ENCODE peak calls at places on chromosomes 2 and 18, in five cellular contexts. R is mesendoderm, V is BE2C, D is left lung, N is K562. T is an unnamed sample. For H3K27me3 and H3K36me3, the result is how much of the 10 kb centered on the place peaks cover.

GRCh38 chr2:100036793-100037192 is 105.6 kb downstream of the AFF3 start:
- DNase-seq in R (no peak), V (no peak), D (no peak), N (no peak), T (no peak)

GRCh38 chr2:9750224-9751215 is 92.8 kb upstream of the TAF1B start:
- DNase-seq in R (no peak), V (no peak), D (no peak), N (no peak), T (no peak)

GRCh38 chr18:48292787-48293409 is 116.3 kb downstream of the ZBTB7C start:
- DNase-seq in R (no peak), V (no peak), D (no peak), N (no peak), T (peak)

GRCh38 chr2:62501794-62502500 is 4.0 kb downstream of the TMEM17 start:
- DNase-seq in R (no peak), V (no peak), D (no peak), N (no peak), T (no peak)

GRCh38 chr2:234483568-234484251 is 13.2 kb downstream of the ARL4C start:
- DNase-seq in R (peak), V (no peak), D (no peak), N (no peak), T (no peak)

GRCh38 chr18:58867281-58867961 is 2.7 kb downstream of the ZNF532 start:
- DNase-seq in R (peak), V (no peak), D (no peak), N (no peak), T (no peak)

GRCh38 chr2:119112230-119112629 is 46.3 kb downstream of the C1QL2 start:
- DNase-seq in R (no peak), V (no peak), D (no peak), N (no peak), T (no peak)

GRCh38 chr2:38709515-38710194 is 41.5 kb downstream of the SRSF7 start:
- DNase-seq in R (peak), V (no peak), D (no peak), N (no peak), T (no peak)

GRCh38 chr2:217939629-217940245 is 63.1 kb downstream of the TNS1 start:
- DNase-seq in R (no peak), V (no peak), D (peak), N (no peak), T (no peak)

GRCh38 chr2:211258646-211259335 is 702.4 kb downstream of the CPS1 start:
- DNase-seq in R (no peak), V (no peak), D (no peak), N (no peak), T (no peak)

GRCh38 chr18:79571221-79572092 is 108.1 kb upstream of the CTDP1 start:
- DNase-seq in R (no peak), V (no peak), D (peak), N (no peak), T (peak)

GRCh38 chr2:137050949-137051348 is 285.6 kb downstream of the THSD7B start:
- DNase-seq in R (peak), V (no peak), D (no peak), N (no peak), T (no peak)

GRCh38 chr2:239828192-239828972 is 196.8 kb downstream of the NDUFA10 start:
- DNase-seq in R (no peak), V (no peak), D (no peak), N (no peak), T (peak)

GRCh38 chr2:71563872-71564271 is 110.5 kb downstream of the DYSF start:
- DNase-seq in R (no peak), V (no peak), D (no peak), N (no peak), T (no peak)

GRCh38 chr2:16943279-16943958 is 277.8 kb upstream of the CYRIA start:
- DNase-seq in R (no peak), V (no peak), D (no peak), N (no peak), T (no peak)

GRCh38 chr2:39434233-39434897 is 2.7 kb downstream of the MAP4K3 start:
- DNase-seq in R (peak), V (no peak), D (no peak), N (no peak), T (no peak)

GRCh38 chr2:106115250-106115649 is 78.9 kb downstream of the UXS1 start:
- DNase-seq in R (peak), V (no peak), D (no peak), N (peak), T (no peak)

GRCh38 chr2:127859712-127860085 is 1.7 kb upstream of the POLR2D start:
- DNase-seq in R (peak), V (no peak), D (peak), N (peak), T (no peak)

GRCh38 chr2:185899364-185899763 is 160.8 kb downstream of the FSIP2 start:
- DNase-seq in R (no peak), V (no peak), D (no peak), N (no peak), T (no peak)

GRCh38 chr2:23606968-23607367 is 222.0 kb downstream of the KLHL29 start:
- DNase-seq in R (no peak), V (no peak), D (no peak), N (no peak), T (no peak)

GRCh38 chr2:226031078-226031937 is 631.8 kb downstream of the NYAP2 start:
- DNase-seq in R (peak), V (peak), D (peak), N (no peak), T (peak)

GRCh38 chr2:50346104-50346503 is 685.8 kb downstream of the NRXN1 start:
- DNase-seq in R (peak), V (no peak), D (no peak), N (no peak), T (no peak)

GRCh38 chr2:50343157-50343821 is 688.6 kb downstream of the NRXN1 start:
- DNase-seq in R (no peak), V (no peak), D (no peak), N (no peak), T (no peak)

GRCh38 chr2:50346586-50347351 is 685.2 kb downstream of the NRXN1 start:
- DNase-seq in R (peak), V (no peak), D (no peak), N (no peak), T (no peak)

GRCh38 chr2:50345691-50346090 is 686.2 kb downstream of the NRXN1 start:
- DNase-seq in R (peak), V (no peak), D (no peak), N (no peak), T (no peak)

DNA sequence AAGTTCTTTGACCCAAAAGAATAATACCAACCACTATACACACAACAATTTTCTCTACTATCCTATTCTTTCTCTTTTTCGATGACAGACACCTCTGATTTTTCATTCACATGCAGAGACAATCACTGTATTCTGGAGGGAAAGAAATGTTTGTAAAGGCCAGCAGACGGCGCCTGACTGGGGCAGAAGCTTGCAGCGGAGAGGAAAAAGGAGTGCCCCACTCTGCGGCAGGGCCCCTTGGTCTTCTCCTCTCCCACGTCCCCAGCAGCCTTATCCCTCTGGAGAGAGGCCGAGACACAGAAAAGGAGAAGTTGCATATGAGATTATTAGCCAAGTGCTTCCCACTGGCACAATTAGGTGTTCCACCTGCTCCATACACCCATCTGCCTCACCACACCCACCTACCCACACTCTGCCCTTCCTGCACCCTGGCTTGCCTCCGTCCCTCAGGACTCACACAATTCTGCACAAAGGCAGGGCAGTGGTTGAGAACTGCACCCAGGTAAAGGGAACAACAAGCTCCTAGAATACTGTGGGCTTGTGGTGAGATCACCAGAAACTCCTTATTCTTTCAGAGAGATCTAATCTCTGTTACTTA is 687.3 kb downstream of the NRXN1 start:
- DNase-seq in R (peak), V (no peak), D (no peak), N (no peak), T (no peak)
- H3K27me3 ChIP-seq in R (under half), V (under half), D (under half), N (under half), T (half or more)

GRCh38 chr2:216643986-216644662 is 10.9 kb downstream of the IGFBP2 start:
- DNase-seq in R (peak), V (no peak), D (no peak), N (no peak), T (no peak)
- H3K36me3 ChIP-seq in R (under half), V (under half), D (under half), N (under half), T (under half)

GRCh38 chr2:42106257-42106816 is 58.5 kb downstream of the PKDCC start:
- DNase-seq in R (no peak), V (no peak), D (no peak), N (no peak), T (no peak)
- H3K27me3 ChIP-seq in R (under half), V (under half), D (under half), N (under half), T (under half)

GRCh38 chr2:165897741-165898140 is 55.8 kb downstream of the TTC21B start:
- DNase-seq in R (no peak), V (no peak), D (no peak), N (no peak), T (no peak)
- H3K36me3 ChIP-seq in R (under half), V (under half), D (under half), N (half or more), T (half or more)

GRCh38 chr2:60565472-60565871 is 12.0 kb upstream of the BCL11A start:
- DNase-seq in R (peak), V (peak), D (no peak), N (no peak), T (no peak)

GRCh38 chr2:60570281-60570680 is 16.8 kb upstream of the BCL11A start:
- DNase-seq in R (no peak), V (no peak), D (no peak), N (no peak), T (no peak)

GRCh38 chr2:60567919-60568874 is 14.7 kb upstream of the BCL11A start:
- DNase-seq in R (no peak), V (no peak), D (no peak), N (no peak), T (no peak)

GRCh38 chr2:60567092-60567491 is 13.6 kb upstream of the BCL11A start:
- DNase-seq in R (no peak), V (no peak), D (no peak), N (no peak), T (no peak)

DNA sequence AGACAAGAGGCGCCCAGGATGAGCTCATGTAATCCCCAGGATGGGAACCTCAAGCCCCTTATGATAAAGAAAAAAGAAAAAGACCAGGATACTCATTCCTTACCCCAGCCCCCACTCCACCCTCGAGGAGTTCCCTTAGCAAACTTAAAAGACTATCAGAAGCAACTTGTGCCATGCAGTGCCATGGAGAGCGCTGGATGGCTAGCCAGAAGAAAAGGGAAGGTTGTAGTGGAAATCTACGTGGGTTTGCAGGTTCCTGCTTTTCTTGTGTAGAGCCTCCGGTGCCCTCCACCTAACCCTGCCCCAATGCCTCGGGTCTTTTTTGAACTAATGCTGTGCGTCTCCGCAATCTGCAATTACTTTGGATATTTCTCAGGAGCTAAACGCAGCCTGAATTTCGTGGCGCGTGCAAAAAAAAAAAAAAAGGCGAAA is 16.2 kb upstream of the BCL11A start:
- DNase-seq in R (peak), V (no peak), D (no peak), N (no peak), T (no peak)
- H3K27me3 ChIP-seq in R (under half), V (under half), D (half or more), N (under half), T (half or more)

DNA sequence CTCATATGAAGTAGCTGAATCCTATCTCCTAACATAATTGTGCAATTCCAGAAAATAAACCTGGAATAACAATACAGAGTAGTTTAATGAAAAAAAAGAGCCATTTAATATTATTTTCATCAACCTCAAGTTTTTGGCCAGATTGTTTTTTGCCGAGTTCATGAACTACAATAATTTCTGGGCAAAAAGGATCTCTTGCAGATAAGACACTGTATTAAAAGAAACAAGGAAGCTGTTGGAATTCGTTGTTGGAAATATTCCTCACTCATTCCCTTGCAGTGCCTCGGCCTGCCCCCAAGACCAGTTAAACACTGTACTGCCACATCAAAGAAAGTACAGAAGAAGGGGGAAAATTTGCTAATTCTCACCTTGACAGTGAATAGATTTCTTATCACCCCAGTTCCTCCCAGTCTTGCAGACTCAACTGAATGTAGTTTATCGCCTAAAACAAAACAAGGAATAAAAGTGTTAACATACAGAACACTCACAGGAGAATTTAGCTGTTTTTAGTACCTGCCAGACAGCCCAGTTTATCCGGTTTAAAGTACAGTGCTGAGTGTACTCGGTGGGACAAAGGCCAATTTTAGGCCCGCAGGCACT is 1.3 kb downstream of the IDH1 start:
- DNase-seq in R (no peak), V (no peak), D (no peak), N (no peak), T (no peak)
- H3K36me3 ChIP-seq in R (under half), V (under half), D (under half), N (half or more), T (under half)

DNA sequence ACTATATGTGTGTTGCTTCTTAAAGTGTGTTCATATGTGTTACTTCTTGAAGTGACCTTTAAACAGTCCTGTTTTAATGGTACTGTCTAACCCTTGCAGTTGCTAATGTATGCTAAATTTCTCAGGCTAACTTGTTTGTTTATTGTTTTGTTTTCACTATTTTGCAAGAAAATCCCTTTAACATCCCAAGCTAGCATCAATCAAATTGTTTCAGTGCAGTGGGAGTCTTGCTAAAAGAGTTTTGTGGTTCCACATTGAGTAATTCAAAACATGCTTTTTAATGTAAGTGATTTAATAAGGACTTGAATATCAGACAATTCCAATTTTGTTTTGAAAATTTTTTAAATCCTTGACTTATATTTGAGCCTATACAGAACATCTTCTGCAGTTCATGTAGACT is 3.6 kb downstream of the SH3RF3 start:
- DNase-seq in R (no peak), V (no peak), D (no peak), N (no peak), T (no peak)
- H3K27me3 ChIP-seq in R (under half), V (half or more), D (under half), N (under half), T (under half)

GRCh38 chr2:36478999-36479398 is 119.0 kb downstream of the FEZ2 start:
- DNase-seq in R (no peak), V (no peak), D (no peak), N (no peak), T (no peak)

GRCh38 chr2:36477744-36478143 is 120.2 kb downstream of the FEZ2 start:
- DNase-seq in R (no peak), V (no peak), D (no peak), N (no peak), T (no peak)

GRCh38 chr2:36478332-36478738 is 119.6 kb downstream of the FEZ2 start:
- DNase-seq in R (no peak), V (no peak), D (no peak), N (no peak), T (no peak)

GRCh38 chr2:36476411-36476810 is 120.8 kb downstream of the CRIM1 start:
- DNase-seq in R (no peak), V (no peak), D (no peak), N (no peak), T (no peak)

DNA sequence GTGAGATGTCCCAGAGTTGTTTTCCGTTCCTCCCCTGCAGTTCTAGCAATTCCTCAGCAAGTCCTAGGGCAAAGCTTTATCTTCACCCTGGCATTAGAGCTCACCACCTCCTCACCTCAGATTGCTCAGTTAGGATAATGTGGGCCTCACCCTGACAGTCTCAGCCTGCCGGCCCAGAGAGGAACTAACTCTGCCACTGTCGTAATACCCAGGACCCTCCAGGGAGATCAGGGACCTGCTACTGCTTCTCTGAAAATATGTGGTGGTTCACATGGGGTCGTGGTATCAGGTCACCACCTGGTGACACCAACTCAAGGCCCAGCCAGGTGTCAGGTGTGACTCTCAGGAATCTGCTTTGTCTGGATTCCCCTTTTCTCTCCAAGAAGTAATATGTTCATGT is 120.7 kb downstream of the FEZ2 start:
- DNase-seq in R (no peak), V (no peak), D (no peak), N (no peak), T (no peak)
- H3K36me3 ChIP-seq in R (under half), V (under half), D (under half), N (under half), T (half or more)

T was measured in suprapubic skin.